ENCODE peak calls at places on chromosomes 13 and 19, in four cellular contexts. Q is H9, L is H1, J is mesendoderm. F is an unnamed sample.

GRCh38 chr13:74134777-74135305 is 637 bp upstream of the KLF12 start:
- DNase-seq in Q (no peak), L (no peak), J (peak), F (no peak)

GRCh38 chr19:7476241-7476640 is 12.6 kb downstream of the PEX11G start:
- DNase-seq in Q (no peak), L (no peak), J (no peak), F (no peak)

GRCh38 chr19:48779636-48780035 is 24.3 kb downstream of the FGF21 start:
- DNase-seq in Q (no peak), L (no peak), J (no peak), F (no peak)

GRCh38 chr13:68234278-68234677 is 1004.1 kb upstream of the PCDH9 start:
- DNase-seq in Q (no peak), L (no peak), J (peak), F (no peak)

GRCh38 chr13:42894765-42895181 is 97.3 kb downstream of the EPSTI1 start:
- DNase-seq in Q (no peak), L (no peak), J (no peak), F (no peak)

GRCh38 chr13:91297503-91297902 is 50.0 kb upstream of the MIR17HG start:
- DNase-seq in Q (no peak), L (no peak), J (no peak), F (no peak)

GRCh38 chr13:112350300-112350699 is 25.9 kb upstream of the SPACA7 start:
- DNase-seq in Q (no peak), L (no peak), J (no peak), F (no peak)

GRCh38 chr13:30607908-30608307 is 9.8 kb upstream of the USPL1 start:
- DNase-seq in Q (no peak), L (no peak), J (no peak), F (no peak)

GRCh38 chr13:28044608-28045007 is 55.8 kb downstream of the FLT3 start:
- DNase-seq in Q (no peak), L (no peak), J (no peak), F (no peak)

GRCh38 chr19:14661372-14661924 is 13.2 kb downstream of the ADGRE3 start:
- DNase-seq in Q (no peak), L (no peak), J (no peak), F (no peak)

GRCh38 chr13:31896427-31896826 is 135.1 kb upstream of the FRY start:
- DNase-seq in Q (no peak), L (no peak), J (peak), F (no peak)

GRCh38 chr13:106523566-106523965 is 11.9 kb downstream of the EFNB2 start:
- DNase-seq in Q (no peak), L (no peak), J (no peak), F (no peak)

GRCh38 chr13:47829684-47830083 is 171.4 kb downstream of the SUCLA2 start:
- DNase-seq in Q (no peak), L (no peak), J (no peak), F (no peak)

GRCh38 chr19:4624301-4624700 is 15.0 kb upstream of the TNFAIP8L1 start:
- DNase-seq in Q (no peak), L (no peak), J (no peak), F (no peak)

GRCh38 chr13:38872693-38873092 is 117.9 kb downstream of the STOML3 start:
- DNase-seq in Q (peak), L (peak), J (peak), F (peak)

GRCh38 chr13:41577437-41577836 is 120.1 kb downstream of the RGCC start:
- DNase-seq in Q (no peak), L (no peak), J (no peak), F (no peak)

GRCh38 chr13:31945202-31945978 is 86.2 kb upstream of the FRY start:
- DNase-seq in Q (peak), L (no peak), J (peak), F (no peak)

GRCh38 chr13:23477096-23477495 is 43.6 kb upstream of the SACS start:
- DNase-seq in Q (no peak), L (no peak), J (no peak), F (no peak)

GRCh38 chr19:50489461-50490011 is 12.9 kb upstream of the GARIN5A start:
- DNase-seq in Q (peak), L (no peak), J (peak), F (no peak)

GRCh38 chr13:50235604-50236003 is 220.4 kb downstream of the KCNRG start:
- DNase-seq in Q (no peak), L (no peak), J (no peak), F (no peak)

GRCh38 chr19:4365341-4365740 is 22.0 kb downstream of the MPND start:
- DNase-seq in Q (no peak), L (no peak), J (no peak), F (no peak)

GRCh38 chr19:48798937-48799336 is 11.9 kb downstream of the BCAT2 start:
- DNase-seq in Q (peak), L (peak), J (peak), F (no peak)

GRCh38 chr13:108322206-108322824 is 52.8 kb downstream of the TNFSF13B start:
- DNase-seq in Q (no peak), L (no peak), J (peak), F (peak)

GRCh38 chr13:111900390-111901180 is 166.4 kb upstream of the SOX1 start:
- DNase-seq in Q (peak), L (no peak), J (no peak), F (no peak)

GRCh38 chr13:80040219-80040976 is 300.5 kb downstream of the SPRY2 start:
- DNase-seq in Q (no peak), L (no peak), J (no peak), F (no peak)

GRCh38 chr19:13104848-13105646 is 2.4 kb upstream of the LYL1 start:
- DNase-seq in Q (no peak), L (no peak), J (no peak), F (no peak)

GRCh38 chr13:45219938-45220375 is 19.1 kb upstream of the KCTD4 start:
- DNase-seq in Q (no peak), L (no peak), J (peak), F (no peak)

GRCh38 chr19:5369962-5370367 is 29.4 kb upstream of the PTPRS start:
- DNase-seq in Q (peak), L (peak), J (peak), F (peak)

GRCh38 chr19:51129716-51130115 is 5.0 kb downstream of the SIGLEC9 start:
- DNase-seq in Q (no peak), L (no peak), J (no peak), F (no peak)

GRCh38 chr13:106113796-106114195 is 421.7 kb downstream of the EFNB2 start:
- DNase-seq in Q (no peak), L (no peak), J (no peak), F (no peak)

GRCh38 chr19:7247160-7247559 is 47.1 kb downstream of the INSR start:
- DNase-seq in Q (no peak), L (no peak), J (no peak), F (no peak)

GRCh38 chr13:63938851-63939250 is 2523.2 kb upstream of the PCDH20 start:
- DNase-seq in Q (no peak), L (no peak), J (no peak), F (no peak)

GRCh38 chr19:35777411-35777841 is 2.1 kb downstream of the ARHGAP33 start:
- DNase-seq in Q (peak), L (no peak), J (peak), F (no peak)

GRCh38 chr19:13396256-13397080 is 109.8 kb downstream of the CACNA1A start:
- DNase-seq in Q (peak), L (peak), J (peak), F (peak)

GRCh38 chr19:46579286-46579944 is 21.7 kb upstream of the CALM3 start:
- DNase-seq in Q (peak), L (no peak), J (peak), F (peak)

GRCh38 chr13:93199856-93200255 is 26.8 kb upstream of the GPC6 start:
- DNase-seq in Q (no peak), L (no peak), J (no peak), F (no peak)

GRCh38 chr13:32969516-32969941 is 46.7 kb upstream of the KL start:
- DNase-seq in Q (no peak), L (no peak), J (no peak), F (no peak)

GRCh38 chr19:11137542-11138384 is 17.8 kb downstream of the SPC24 start:
- DNase-seq in Q (peak), L (no peak), J (peak), F (peak)
- H2BK120ac ChIP-seq in Q (no peak), L (no peak), J (no peak), F (no peak)

GRCh38 chr19:33472696-33473624 is 48.6 kb downstream of the PEPD start:
- DNase-seq in Q (no peak), L (no peak), J (peak), F (no peak)
- H2BK5ac ChIP-seq in Q (no peak), L (no peak), J (no peak), F (no peak)

DNA sequence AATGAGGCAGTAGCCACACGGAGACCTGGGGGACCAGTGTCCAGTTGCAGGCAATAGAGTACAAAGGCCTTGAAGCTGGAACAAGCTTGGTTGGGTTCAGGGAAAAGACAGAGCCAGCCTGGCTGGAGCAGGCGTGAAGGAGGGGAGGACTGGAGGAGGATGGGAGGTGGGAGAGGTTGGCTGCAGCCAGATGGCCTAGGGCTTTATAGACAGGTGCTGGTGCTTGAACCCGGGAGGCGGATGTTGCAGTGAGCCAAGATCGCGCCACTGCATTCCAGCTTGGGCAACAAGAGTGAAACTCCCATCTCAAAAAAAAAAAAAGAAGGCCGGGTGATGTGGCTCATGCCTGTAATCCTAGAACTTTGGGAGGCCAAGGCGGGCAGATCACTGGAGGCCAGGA is 1.7 kb downstream of the SPINT2 start:
- DNase-seq in Q (no peak), L (no peak), J (no peak), F (no peak)
- H3K27ac ChIP-seq in Q (no peak), L (no peak), J (no peak), F (no peak)

DNA sequence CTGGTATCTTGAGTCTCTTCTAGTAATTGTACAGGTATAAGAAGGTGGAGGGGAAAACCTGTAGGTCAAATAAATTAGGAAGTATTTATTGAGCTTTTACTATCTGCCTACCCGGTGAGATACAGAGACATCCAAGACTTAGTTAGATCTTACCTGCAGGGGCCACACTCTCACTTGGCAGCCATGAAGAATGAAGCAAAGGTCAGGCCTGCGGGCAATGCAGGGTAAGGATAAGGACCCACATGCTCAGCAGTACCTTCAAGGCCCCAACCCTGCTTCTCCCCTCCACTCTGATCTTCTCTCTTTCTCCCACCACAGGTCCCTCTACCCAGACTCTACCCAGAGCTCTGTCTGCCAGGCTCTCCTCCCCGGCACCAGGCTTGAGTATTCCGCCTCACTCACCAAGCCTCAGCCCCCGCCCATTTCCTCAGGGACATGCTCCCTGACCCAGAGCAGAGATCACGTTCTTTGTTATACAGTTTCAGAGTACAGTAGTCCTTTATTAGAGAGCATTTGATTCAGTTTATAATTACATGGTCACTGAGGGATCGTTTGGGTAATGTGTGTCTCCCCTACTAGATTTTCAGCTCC is 18.9 kb upstream of the CLDN10 start:
- DNase-seq in Q (peak), L (no peak), J (peak), F (no peak)
- H2BK120ac ChIP-seq in Q (no peak), L (no peak), J (no peak), F (no peak)

GRCh38 chr19:45468803-45469131 is 971 bp downstream of the FOSB start:
- DNase-seq in Q (no peak), L (no peak), J (no peak), F (no peak)

GRCh38 chr19:45469132-45469834 is 1.5 kb downstream of the FOSB start:
- DNase-seq in Q (peak), L (no peak), J (peak), F (peak)

GRCh38 chr19:45470147-45471081 is 2.6 kb downstream of the FOSB start:
- DNase-seq in Q (no peak), L (no peak), J (peak), F (no peak)

GRCh38 chr19:45471116-45471865 is 3.5 kb downstream of the FOSB start:
- DNase-seq in Q (no peak), L (no peak), J (no peak), F (no peak)

GRCh38 chr19:45469835-45470146 is 2.0 kb downstream of the FOSB start:
- DNase-seq in Q (no peak), L (no peak), J (no peak), F (no peak)
- H2BK5ac ChIP-seq in Q (no peak), L (no peak), J (no peak), F (no peak)

GRCh38 chr19:11984986-11985385 is 20.1 kb downstream of the ZNF763 start:
- DNase-seq in Q (peak), L (no peak), J (peak), F (no peak)

GRCh38 chr19:11986754-11987153 is 21.9 kb downstream of the ZNF763 start:
- DNase-seq in Q (no peak), L (no peak), J (no peak), F (no peak)

GRCh38 chr19:11987405-11988231 is 22.8 kb downstream of the ZNF763 start:
- DNase-seq in Q (peak), L (peak), J (peak), F (peak)

GRCh38 chr19:11989112-11989456 is 24.2 kb downstream of the ZNF763 start:
- DNase-seq in Q (no peak), L (no peak), J (no peak), F (no peak)
- H3K27ac ChIP-seq in Q (no peak), L (no peak), J (no peak), F (no peak)

GRCh38 chr19:38661166-38661565 is 13.7 kb downstream of the ACTN4 start:
- DNase-seq in Q (no peak), L (no peak), J (no peak), F (no peak)

GRCh38 chr19:38661996-38662395 is 14.5 kb downstream of the ACTN4 start:
- DNase-seq in Q (no peak), L (no peak), J (peak), F (no peak)

GRCh38 chr19:38663957-38664502 is 16.6 kb downstream of the ACTN4 start:
- DNase-seq in Q (no peak), L (no peak), J (no peak), F (no peak)

GRCh38 chr19:38663156-38663651 is 15.8 kb downstream of the ACTN4 start:
- DNase-seq in Q (no peak), L (no peak), J (no peak), F (no peak)

GRCh38 chr19:38662508-38663155 is 15.2 kb downstream of the ACTN4 start:
- DNase-seq in Q (no peak), L (no peak), J (no peak), F (no peak)
- H2BK120ac ChIP-seq in Q (no peak), L (no peak), J (no peak), F (no peak)

F was measured in neuronal stem cell.